ENCODE peak calls at places on chromosomes 3 and 15, in eight cellular contexts. One of them, this sample, is unnamed.
A peak's percentile ranks its signal among the peaks of the same experiment; 100 is the strongest.

GRCh38 chr3:117885046-117885445 is 1149.6 kb downstream of the IGSF11 start:
- DNase-seq in RPMI7951: no peak
- DNase-seq in cardiac fibroblast: peak; percentile 3
- DNase-seq in GM12865: peak; percentile 9
- DNase-seq in mesothelial cell of epicardium: no peak
- DNase-seq in ACHN: no peak
- DNase-seq in D341Med: no peak
- DNase-seq in astrocyte: no peak
- DNase-seq in this sample: peak; percentile 5

GRCh38 chr15:82846621-82847020 is 37.2 kb downstream of the WHAMM start:
- DNase-seq in RPMI7951: no peak
- DNase-seq in cardiac fibroblast: no peak
- DNase-seq in GM12865: no peak
- DNase-seq in mesothelial cell of epicardium: no peak
- DNase-seq in ACHN: no peak
- DNase-seq in D341Med: no peak
- DNase-seq in astrocyte: no peak
- DNase-seq in this sample: no peak

GRCh38 chr3:143331336-143331735 is 211.8 kb downstream of the CHST2 start:
- DNase-seq in RPMI7951: peak; percentile 93
- DNase-seq in cardiac fibroblast: peak; percentile 48
- DNase-seq in GM12865: no peak
- DNase-seq in mesothelial cell of epicardium: no peak
- DNase-seq in ACHN: no peak
- DNase-seq in D341Med: no peak
- DNase-seq in astrocyte: peak; percentile 27
- DNase-seq in this sample: no peak

GRCh38 chr3:65748326-65748725 is 290.4 kb downstream of the MAGI1 start:
- DNase-seq in RPMI7951: no peak
- DNase-seq in cardiac fibroblast: no peak
- DNase-seq in GM12865: no peak
- DNase-seq in mesothelial cell of epicardium: no peak
- DNase-seq in ACHN: no peak
- DNase-seq in D341Med: no peak
- DNase-seq in astrocyte: no peak
- DNase-seq in this sample: no peak

GRCh38 chr15:44710236-44711088 is 661 bp downstream of the PATL2 start:
- DNase-seq in RPMI7951: peak; percentile 52
- DNase-seq in cardiac fibroblast: peak; percentile 55
- DNase-seq in GM12865: peak; percentile 91
- DNase-seq in mesothelial cell of epicardium: no peak
- DNase-seq in ACHN: peak; percentile 43
- DNase-seq in D341Med: no peak
- DNase-seq in astrocyte: peak; percentile 22
- DNase-seq in this sample: peak; percentile 75

GRCh38 chr15:99481831-99482230 is 84.0 kb upstream of the MEF2A start:
- DNase-seq in RPMI7951: no peak
- DNase-seq in cardiac fibroblast: no peak
- DNase-seq in GM12865: no peak
- DNase-seq in mesothelial cell of epicardium: no peak
- DNase-seq in ACHN: no peak
- DNase-seq in D341Med: peak; percentile 1
- DNase-seq in astrocyte: no peak
- DNase-seq in this sample: no peak

GRCh38 chr3:49378249-49378899 is 20.2 kb upstream of the GPX1 start:
- DNase-seq in RPMI7951: peak; percentile 85
- DNase-seq in cardiac fibroblast: peak; percentile 80
- DNase-seq in GM12865: no peak
- DNase-seq in mesothelial cell of epicardium: no peak
- DNase-seq in ACHN: no peak
- DNase-seq in D341Med: no peak
- DNase-seq in astrocyte: peak; percentile 91
- DNase-seq in this sample: no peak

GRCh38 chr3:76410762-76411281 is 625.5 kb upstream of the ZNF717 start:
- DNase-seq in RPMI7951: no peak
- DNase-seq in cardiac fibroblast: no peak
- DNase-seq in GM12865: no peak
- DNase-seq in mesothelial cell of epicardium: no peak
- DNase-seq in ACHN: no peak
- DNase-seq in D341Med: no peak
- DNase-seq in astrocyte: no peak
- DNase-seq in this sample: no peak

GRCh38 chr3:184659797-184660301 is 52.0 kb downstream of the MAGEF1 start:
- DNase-seq in RPMI7951: peak; percentile 78
- DNase-seq in cardiac fibroblast: peak; percentile 37
- DNase-seq in GM12865: no peak
- DNase-seq in mesothelial cell of epicardium: no peak
- DNase-seq in ACHN: no peak
- DNase-seq in D341Med: no peak
- DNase-seq in astrocyte: peak; percentile 18
- DNase-seq in this sample: no peak

GRCh38 chr3:10085738-10086137 is 22.3 kb downstream of the FANCD2OS start:
- DNase-seq in RPMI7951: no peak
- DNase-seq in cardiac fibroblast: no peak
- DNase-seq in GM12865: no peak
- DNase-seq in mesothelial cell of epicardium: no peak
- DNase-seq in ACHN: no peak
- DNase-seq in D341Med: no peak
- DNase-seq in astrocyte: no peak
- DNase-seq in this sample: no peak

GRCh38 chr3:64266065-64266874 is 41.0 kb upstream of the PRICKLE2 start:
- DNase-seq in RPMI7951: peak; percentile 94
- DNase-seq in cardiac fibroblast: peak; percentile 91
- DNase-seq in GM12865: no peak
- DNase-seq in mesothelial cell of epicardium: no peak
- DNase-seq in ACHN: peak; percentile 79
- DNase-seq in D341Med: no peak
- DNase-seq in astrocyte: peak; percentile 96
- DNase-seq in this sample: no peak

GRCh38 chr15:28879551-28879950 is 6.2 kb upstream of the APBA2 start:
- DNase-seq in RPMI7951: no peak
- DNase-seq in cardiac fibroblast: no peak
- DNase-seq in GM12865: no peak
- DNase-seq in mesothelial cell of epicardium: no peak
- DNase-seq in ACHN: no peak
- DNase-seq in D341Med: no peak
- DNase-seq in astrocyte: no peak
- DNase-seq in this sample: no peak

GRCh38 chr15:58545307-58546065 is 113.7 kb downstream of the LIPC start:
- DNase-seq in RPMI7951: peak; percentile 93
- DNase-seq in cardiac fibroblast: no peak
- DNase-seq in GM12865: no peak
- DNase-seq in mesothelial cell of epicardium: no peak
- DNase-seq in ACHN: no peak
- DNase-seq in D341Med: no peak
- DNase-seq in astrocyte: peak; percentile 79
- DNase-seq in this sample: no peak

GRCh38 chr15:67242665-67243064 is 11.8 kb downstream of the AAGAB start:
- DNase-seq in RPMI7951: peak; percentile 29
- DNase-seq in cardiac fibroblast: peak; percentile 31
- DNase-seq in GM12865: no peak
- DNase-seq in mesothelial cell of epicardium: no peak
- DNase-seq in ACHN: no peak
- DNase-seq in D341Med: no peak
- DNase-seq in astrocyte: no peak
- DNase-seq in this sample: no peak

This sample was measured in NAMALWA.